ENCODE peak calls at places on chromosome 14, in four cellular contexts. P, Y, R and I are unnamed samples.

GRCh38 chr14:53032161-53032803 is 81.4 kb upstream of the FERMT2 start:
- DNase-seq in R (no peak), P (peak), Y (no peak), I (no peak)

GRCh38 chr14:100532916-100533630 is 54.1 kb downstream of the BEGAIN start:
- DNase-seq in Y (peak), P (no peak), R (no peak), I (no peak)

GRCh38 chr14:91348861-91349465 is 68.7 kb downstream of the CCDC88C start:
- DNase-seq in Y (peak), P (no peak), R (no peak), I (no peak)

GRCh38 chr14:53375573-53375972 is 222.4 kb upstream of the DDHD1 start:
- DNase-seq in Y (no peak), R (no peak), P (no peak), I (no peak)

GRCh38 chr14:91636604-91637003 is 95.3 kb downstream of the CATSPERB start:
- DNase-seq in Y (no peak), R (no peak), P (no peak), I (no peak)

GRCh38 chr14:73713804-73714655 is at the start of gene PNMA1:
- DNase-seq in R (peak), Y (peak), P (no peak), I (no peak)

GRCh38 chr14:20855652-20856291 is 35.4 kb upstream of the RNASE3 start:
- DNase-seq in Y (no peak), R (peak), P (no peak), I (no peak)

GRCh38 chr14:74238974-74239847 is at the start of gene VSX2:
- DNase-seq in Y (no peak), R (no peak), P (no peak), I (peak)

GRCh38 chr14:70032447-70032846 is 153.2 kb downstream of the SMOC1 start:
- DNase-seq in P (no peak), Y (no peak), R (peak), I (no peak)

GRCh38 chr14:55914771-55915170 is 203.4 kb upstream of the PELI2 start:
- DNase-seq in Y (no peak), R (no peak), P (no peak), I (no peak)